ENCODE peak calls at places on chromosome 1, in seven cellular contexts. One of them, this sample, is unnamed. For H3K36me3, H3K4me1 and H3K27me3, the result is how much of the 10 kb centered on the place peaks cover.

GRCh38 chr1:200075938-200076546 is 48.5 kb downstream of the NR5A2 start:
- DNase-seq in heart left ventricle: peak
- DNase-seq in PC-3: peak
- DNase-seq in HCT116: peak
- DNase-seq in GM23338: peak
- DNase-seq in CD8-positive, alpha-beta T cell: no peak
- DNase-seq in tibial nerve: no peak
- DNase-seq in this sample: peak

GRCh38 chr1:17183388-17184160 is 21.4 kb upstream of the PADI1 start:
- DNase-seq in heart left ventricle: no peak
- DNase-seq in PC-3: no peak
- DNase-seq in HCT116: no peak
- DNase-seq in GM23338: no peak
- DNase-seq in CD8-positive, alpha-beta T cell: no peak
- DNase-seq in tibial nerve: no peak
- DNase-seq in this sample: no peak

GRCh38 chr1:28437260-28437923 is 67.9 kb downstream of the PHACTR4 start:
- DNase-seq in heart left ventricle: no peak
- DNase-seq in PC-3: peak
- DNase-seq in HCT116: peak
- DNase-seq in GM23338: no peak
- DNase-seq in CD8-positive, alpha-beta T cell: no peak
- DNase-seq in tibial nerve: no peak
- DNase-seq in this sample: peak

GRCh38 chr1:87642581-87643129 is 314.0 kb downstream of the LMO4 start:
- DNase-seq in heart left ventricle: no peak
- DNase-seq in PC-3: peak
- DNase-seq in HCT116: no peak
- DNase-seq in GM23338: peak
- DNase-seq in CD8-positive, alpha-beta T cell: no peak
- DNase-seq in tibial nerve: no peak
- DNase-seq in this sample: no peak

GRCh38 chr1:168348146-168348709 is 67.6 kb downstream of the TBX19 start:
- DNase-seq in heart left ventricle: no peak
- DNase-seq in PC-3: peak
- DNase-seq in HCT116: peak
- DNase-seq in GM23338: peak
- DNase-seq in CD8-positive, alpha-beta T cell: peak
- DNase-seq in tibial nerve: no peak
- DNase-seq in this sample: no peak

GRCh38 chr1:1124508-1124785 is 8.6 kb upstream of the C1orf159 start:
- DNase-seq in heart left ventricle: no peak
- DNase-seq in PC-3: no peak
- DNase-seq in HCT116: no peak
- DNase-seq in GM23338: no peak
- DNase-seq in CD8-positive, alpha-beta T cell: no peak
- DNase-seq in tibial nerve: no peak
- DNase-seq in this sample: no peak

GRCh38 chr1:228306275-228307217 is 98.7 kb downstream of the OBSCN start:
- DNase-seq in heart left ventricle: peak
- DNase-seq in PC-3: no peak
- DNase-seq in HCT116: no peak
- DNase-seq in GM23338: no peak
- DNase-seq in CD8-positive, alpha-beta T cell: no peak
- DNase-seq in tibial nerve: no peak
- DNase-seq in this sample: no peak

GRCh38 chr1:26999440-26999987 is 6.0 kb downstream of the TRNP1 start:
- DNase-seq in heart left ventricle: peak
- DNase-seq in PC-3: peak
- DNase-seq in HCT116: peak
- DNase-seq in GM23338: peak
- DNase-seq in CD8-positive, alpha-beta T cell: no peak
- DNase-seq in tibial nerve: peak
- DNase-seq in this sample: peak

GRCh38 chr1:1889847-1890505 is 911 bp downstream of the GNB1 start:
- DNase-seq in heart left ventricle: peak
- DNase-seq in PC-3: peak
- DNase-seq in HCT116: no peak
- DNase-seq in GM23338: peak
- DNase-seq in CD8-positive, alpha-beta T cell: peak
- DNase-seq in tibial nerve: peak
- DNase-seq in this sample: peak

GRCh38 chr1:211591980-211592493 is 13.1 kb upstream of the SLC30A1 start:
- DNase-seq in heart left ventricle: no peak
- DNase-seq in PC-3: peak
- DNase-seq in HCT116: no peak
- DNase-seq in GM23338: no peak
- DNase-seq in CD8-positive, alpha-beta T cell: no peak
- DNase-seq in tibial nerve: no peak
- DNase-seq in this sample: no peak

GRCh38 chr1:174399211-174399610 is 48.6 kb upstream of the GPR52 start:
- DNase-seq in heart left ventricle: no peak
- DNase-seq in PC-3: no peak
- DNase-seq in HCT116: no peak
- DNase-seq in GM23338: no peak
- DNase-seq in CD8-positive, alpha-beta T cell: no peak
- DNase-seq in tibial nerve: no peak
- DNase-seq in this sample: no peak

GRCh38 chr1:93988634-93989350 is 79.6 kb upstream of the GCLM start:
- DNase-seq in heart left ventricle: no peak
- DNase-seq in PC-3: peak
- DNase-seq in HCT116: no peak
- DNase-seq in GM23338: no peak
- DNase-seq in CD8-positive, alpha-beta T cell: no peak
- DNase-seq in tibial nerve: no peak
- DNase-seq in this sample: no peak

GRCh38 chr1:203052556-203053059 is 26.3 kb downstream of the PPFIA4 start:
- DNase-seq in heart left ventricle: no peak
- DNase-seq in PC-3: no peak
- DNase-seq in HCT116: no peak
- DNase-seq in GM23338: no peak
- DNase-seq in CD8-positive, alpha-beta T cell: no peak
- DNase-seq in tibial nerve: no peak
- DNase-seq in this sample: no peak

GRCh38 chr1:88985033-88985432 is 7.4 kb downstream of the KYAT3 start:
- DNase-seq in heart left ventricle: peak
- DNase-seq in PC-3: peak
- DNase-seq in HCT116: peak
- DNase-seq in GM23338: no peak
- DNase-seq in CD8-positive, alpha-beta T cell: no peak
- DNase-seq in tibial nerve: peak
- DNase-seq in this sample: peak

GRCh38 chr1:221667504-221667903 is 74.4 kb downstream of the DUSP10 start:
- DNase-seq in heart left ventricle: no peak
- DNase-seq in PC-3: peak
- DNase-seq in HCT116: peak
- DNase-seq in GM23338: no peak
- DNase-seq in CD8-positive, alpha-beta T cell: no peak
- DNase-seq in tibial nerve: no peak
- DNase-seq in this sample: no peak

GRCh38 chr1:116393015-116393414 is 20.0 kb downstream of the ATP1A1 start:
- DNase-seq in heart left ventricle: no peak
- DNase-seq in PC-3: no peak
- DNase-seq in HCT116: no peak
- DNase-seq in GM23338: no peak
- DNase-seq in CD8-positive, alpha-beta T cell: no peak
- DNase-seq in tibial nerve: no peak
- DNase-seq in this sample: no peak

GRCh38 chr1:116390195-116390594 is 17.2 kb downstream of the ATP1A1 start:
- DNase-seq in heart left ventricle: no peak
- DNase-seq in PC-3: no peak
- DNase-seq in HCT116: no peak
- DNase-seq in GM23338: no peak
- DNase-seq in CD8-positive, alpha-beta T cell: peak
- DNase-seq in tibial nerve: no peak
- DNase-seq in this sample: no peak

GRCh38 chr1:116389705-116390104 is 16.7 kb downstream of the ATP1A1 start:
- DNase-seq in heart left ventricle: no peak
- DNase-seq in PC-3: no peak
- DNase-seq in HCT116: no peak
- DNase-seq in GM23338: no peak
- DNase-seq in CD8-positive, alpha-beta T cell: no peak
- DNase-seq in tibial nerve: no peak
- DNase-seq in this sample: no peak

GRCh38 chr1:116389013-116389412 is 16.0 kb downstream of the ATP1A1 start:
- DNase-seq in heart left ventricle: no peak
- DNase-seq in PC-3: no peak
- DNase-seq in HCT116: no peak
- DNase-seq in GM23338: no peak
- DNase-seq in CD8-positive, alpha-beta T cell: no peak
- DNase-seq in tibial nerve: no peak
- DNase-seq in this sample: no peak

DNA sequence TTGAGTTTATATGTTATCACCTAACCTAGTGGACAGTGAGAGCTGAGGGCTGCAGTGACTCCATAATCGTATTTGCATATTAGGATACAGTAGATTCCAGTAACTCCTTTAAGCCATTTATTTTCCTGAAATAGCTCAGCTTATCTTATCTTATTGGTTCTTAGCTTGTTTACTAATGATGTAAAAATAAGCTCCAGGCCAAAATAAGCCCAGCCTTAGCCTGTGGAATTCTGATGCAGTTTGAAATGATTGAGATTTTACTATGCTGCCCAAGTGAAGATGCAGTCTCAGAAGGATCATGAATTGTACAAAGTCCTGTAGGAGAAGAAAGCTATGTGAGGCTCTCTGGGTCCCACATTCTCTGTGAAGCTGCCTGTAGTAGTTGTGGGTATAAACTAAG is 18.2 kb downstream of the ATP1A1 start:
- DNase-seq in heart left ventricle: no peak
- DNase-seq in PC-3: no peak
- DNase-seq in HCT116: no peak
- DNase-seq in GM23338: no peak
- DNase-seq in CD8-positive, alpha-beta T cell: no peak
- DNase-seq in tibial nerve: no peak
- DNase-seq in this sample: no peak
- H3K36me3 ChIP-seq in heart left ventricle: half or more
- H3K36me3 ChIP-seq in PC-3: half or more
- H3K36me3 ChIP-seq in HCT116: half or more
- H3K36me3 ChIP-seq in GM23338: half or more
- H3K36me3 ChIP-seq in CD8-positive, alpha-beta T cell: half or more
- H3K36me3 ChIP-seq in tibial nerve: under half
- H3K36me3 ChIP-seq in this sample: half or more

GRCh38 chr1:37660646-37661045 is 26.0 kb upstream of the RSPO1 start:
- DNase-seq in heart left ventricle: no peak
- DNase-seq in PC-3: no peak
- DNase-seq in HCT116: no peak
- DNase-seq in GM23338: peak
- DNase-seq in CD8-positive, alpha-beta T cell: no peak
- DNase-seq in tibial nerve: no peak
- DNase-seq in this sample: no peak

GRCh38 chr1:37661401-37661800 is 26.7 kb upstream of the RSPO1 start:
- DNase-seq in heart left ventricle: no peak
- DNase-seq in PC-3: peak
- DNase-seq in HCT116: no peak
- DNase-seq in GM23338: no peak
- DNase-seq in CD8-positive, alpha-beta T cell: no peak
- DNase-seq in tibial nerve: no peak
- DNase-seq in this sample: no peak

GRCh38 chr1:37658486-37658885 is 23.8 kb upstream of the RSPO1 start:
- DNase-seq in heart left ventricle: no peak
- DNase-seq in PC-3: no peak
- DNase-seq in HCT116: no peak
- DNase-seq in GM23338: no peak
- DNase-seq in CD8-positive, alpha-beta T cell: no peak
- DNase-seq in tibial nerve: no peak
- DNase-seq in this sample: no peak

GRCh38 chr1:37663426-37664000 is 28.8 kb upstream of the CDCA8 start:
- DNase-seq in heart left ventricle: no peak
- DNase-seq in PC-3: no peak
- DNase-seq in HCT116: no peak
- DNase-seq in GM23338: no peak
- DNase-seq in CD8-positive, alpha-beta T cell: no peak
- DNase-seq in tibial nerve: no peak
- DNase-seq in this sample: no peak

DNA sequence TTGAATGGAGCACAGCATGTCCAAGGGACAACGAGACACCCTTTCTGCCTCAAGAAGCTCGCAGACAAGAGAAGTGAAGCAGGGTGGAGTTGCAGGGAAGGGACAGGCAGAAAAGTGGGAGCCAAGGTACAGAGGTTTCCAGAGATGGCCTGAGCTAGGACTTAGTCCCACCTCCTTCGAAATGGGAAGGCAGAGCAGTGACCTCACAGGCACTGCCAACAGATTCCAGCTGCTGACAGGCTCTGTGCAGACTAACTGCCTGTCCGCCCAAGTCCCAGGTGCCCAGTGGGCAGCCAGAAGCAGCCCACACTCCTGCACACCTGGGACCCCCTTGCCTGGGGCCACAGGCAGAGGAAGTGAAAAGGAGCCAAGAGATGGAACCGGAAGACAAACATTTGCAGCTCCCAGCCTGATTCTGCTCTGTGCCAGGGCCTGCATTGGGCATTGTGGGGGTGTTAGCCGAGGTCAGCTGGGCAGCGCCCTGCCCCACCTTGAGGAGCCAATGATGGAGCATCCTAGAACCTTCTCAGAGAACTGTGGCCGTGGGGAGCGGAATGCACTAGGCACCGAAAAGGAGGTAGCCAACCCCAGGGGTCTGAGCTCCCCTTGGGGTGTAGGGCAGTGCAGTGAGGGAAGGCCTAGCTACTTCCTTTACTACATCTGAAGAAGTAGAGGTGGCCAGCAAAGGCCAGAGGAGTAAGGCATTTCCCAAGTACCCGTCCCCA is 27.5 kb upstream of the RSPO1 start:
- DNase-seq in heart left ventricle: no peak
- DNase-seq in PC-3: no peak
- DNase-seq in HCT116: no peak
- DNase-seq in GM23338: no peak
- DNase-seq in CD8-positive, alpha-beta T cell: no peak
- DNase-seq in tibial nerve: no peak
- DNase-seq in this sample: no peak
- H3K4me1 ChIP-seq in heart left ventricle: under half
- H3K4me1 ChIP-seq in PC-3: under half
- H3K4me1 ChIP-seq in HCT116: under half
- H3K4me1 ChIP-seq in GM23338: under half
- H3K4me1 ChIP-seq in CD8-positive, alpha-beta T cell: under half
- H3K4me1 ChIP-seq in tibial nerve: under half
- H3K4me1 ChIP-seq in this sample: under half

DNA sequence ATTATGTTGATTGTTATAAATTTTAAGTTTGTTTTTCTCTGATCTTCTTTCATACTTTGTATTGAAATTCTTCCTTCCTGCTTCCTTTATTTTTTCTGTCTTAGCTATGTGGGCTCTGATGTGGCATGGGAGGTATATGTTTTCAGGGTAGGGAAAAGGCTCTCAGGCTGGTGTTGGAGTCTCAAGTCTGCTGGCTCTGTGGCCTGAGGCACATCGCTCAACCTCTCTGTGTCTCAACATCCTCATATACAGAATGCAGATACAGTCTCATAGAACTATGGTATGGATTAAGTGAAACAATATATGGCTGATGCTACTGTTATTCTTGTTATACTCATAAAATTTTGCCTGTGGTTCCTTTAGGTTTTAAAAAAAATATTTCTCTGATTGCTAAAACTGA is 105.9 kb downstream of the KCNN3 start:
- DNase-seq in heart left ventricle: no peak
- DNase-seq in PC-3: no peak
- DNase-seq in HCT116: no peak
- DNase-seq in GM23338: no peak
- DNase-seq in CD8-positive, alpha-beta T cell: no peak
- DNase-seq in tibial nerve: no peak
- DNase-seq in this sample: no peak
- H3K27me3 ChIP-seq in heart left ventricle: under half
- H3K27me3 ChIP-seq in PC-3: under half
- H3K27me3 ChIP-seq in HCT116: under half
- H3K27me3 ChIP-seq in GM23338: under half
- H3K27me3 ChIP-seq in CD8-positive, alpha-beta T cell: under half
- H3K27me3 ChIP-seq in tibial nerve: half or more
- H3K27me3 ChIP-seq in this sample: under half

GRCh38 chr1:81982523-81982922 is 181.8 kb downstream of the ADGRL2 start:
- DNase-seq in heart left ventricle: no peak
- DNase-seq in PC-3: no peak
- DNase-seq in HCT116: no peak
- DNase-seq in GM23338: no peak
- DNase-seq in CD8-positive, alpha-beta T cell: no peak
- DNase-seq in tibial nerve: no peak
- DNase-seq in this sample: no peak
- H3K36me3 ChIP-seq in heart left ventricle: half or more
- H3K36me3 ChIP-seq in PC-3: under half
- H3K36me3 ChIP-seq in HCT116: under half
- H3K36me3 ChIP-seq in GM23338: under half
- H3K36me3 ChIP-seq in CD8-positive, alpha-beta T cell: under half
- H3K36me3 ChIP-seq in tibial nerve: under half
- H3K36me3 ChIP-seq in this sample: under half

This sample was measured in HAP-1.